ENCODE peak calls at places on chromosomes 4 and X, in eight cellular contexts. H, Q, S, Y, N, F, U and B are unnamed samples.

GRCh38 chrX:13180807-13181206 is 136.4 kb upstream of the FAM9C start:
- DNase-seq in Q (no peak), H (no peak), Y (no peak), N (no peak), F (no peak), U (no peak), S (no peak), B (no peak)

GRCh38 chrX:134246282-134246681 is 9.3 kb downstream of the CCDC160 start:
- DNase-seq in U (no peak), Y (no peak), F (no peak), S (peak; percentile 49), N (no peak), Q (no peak), H (no peak), B (no peak)

GRCh38 chrX:17377795-17378194 is 2.8 kb downstream of the NHS start:
- DNase-seq in H (no peak), N (no peak), Q (no peak), Y (no peak), S (no peak), U (no peak), F (no peak), B (no peak)

GRCh38 chr4:20251796-20252655 is at the start of gene SLIT2:
- DNase-seq in F (peak; percentile 77), Y (peak; percentile 87), Q (no peak), U (peak; percentile 78), N (peak; percentile 97), S (no peak), H (peak; percentile 88), B (peak; percentile 66)

GRCh38 chr4:85928775-85929585 is 430.9 kb downstream of the MAPK10 start:
- DNase-seq in H (no peak), Y (no peak), F (peak; percentile 37), U (no peak), S (peak; percentile 78), Q (no peak), N (no peak), B (no peak)

GRCh38 chr4:175238827-175239517 is 320.8 kb downstream of the ADAM29 start:
- DNase-seq in Y (no peak), U (no peak), H (no peak), N (no peak), Q (no peak), F (no peak), S (no peak), B (no peak)

GRCh38 chrX:153853902-153854267 is 23.5 kb upstream of the PDZD4 start:
- DNase-seq in S (no peak), Y (no peak), N (no peak), F (no peak), Q (no peak), H (no peak), U (no peak), B (no peak)

GRCh38 chr4:67929447-67929846 is 33.8 kb downstream of the TMPRSS11A start:
- DNase-seq in H (no peak), N (no peak), U (no peak), Q (no peak), Y (no peak), F (no peak), S (no peak), B (no peak)

GRCh38 chrX:71619193-71619592 is 882 bp upstream of the CXCR3 start:
- DNase-seq in N (no peak), Q (peak; percentile 35), S (no peak), U (no peak), H (no peak), F (no peak), Y (no peak), B (no peak)

GRCh38 chr4:173182403-173182802 is 13.8 kb downstream of the GALNT7 start:
- DNase-seq in Y (no peak), S (no peak), U (no peak), N (no peak), H (no peak), F (no peak), Q (no peak), B (peak; percentile 58)

GRCh38 chrX:17520206-17520605 is 145.2 kb downstream of the NHS start:
- DNase-seq in F (no peak), N (no peak), Q (no peak), Y (no peak), S (no peak), H (no peak), U (no peak), B (no peak)

GRCh38 chr4:124199185-124199584 is 513.3 kb downstream of the ANKRD50 start:
- DNase-seq in Q (no peak), U (no peak), F (no peak), Y (no peak), H (no peak), S (no peak), N (no peak), B (no peak)